ENCODE peak calls at places on chromosomes 5 and 9, in nine cellular contexts. Q, A, V, S, I, L, G, W and O are unnamed samples.

GRCh38 chr5:36442352-36442751 is 140.7 kb upstream of the RANBP3L start:
- DNase-seq in Q (no peak), A (no peak), V (no peak), S (no peak), I (no peak), L (no peak), G (no peak), W (no peak), O (peak)

GRCh38 chr5:103472820-103473219 is 89.8 kb downstream of the NUDT12 start:
- DNase-seq in Q (no peak), A (no peak), V (no peak), S (no peak), I (no peak), L (no peak), G (no peak), W (peak), O (no peak)

GRCh38 chr5:143573568-143574170 is 170.2 kb upstream of the NR3C1 start:
- DNase-seq in Q (no peak), A (no peak), V (no peak), S (no peak), I (no peak), L (no peak), G (no peak), W (no peak), O (no peak)

GRCh38 chr9:86183225-86183808 is 76.1 kb downstream of the C9orf153 start:
- DNase-seq in Q (no peak), A (no peak), V (no peak), S (no peak), I (no peak), L (no peak), G (no peak), W (no peak), O (no peak)

GRCh38 chr5:139178948-139179347 is 19.2 kb downstream of the SIL1 start:
- DNase-seq in Q (peak), A (peak), V (no peak), S (no peak), I (peak), L (no peak), G (no peak), W (peak), O (no peak)

GRCh38 chr5:149228610-149229297 is 42.9 kb upstream of the AFAP1L1 start:
- DNase-seq in Q (peak), A (peak), V (no peak), S (no peak), I (peak), L (no peak), G (no peak), W (peak), O (no peak)

GRCh38 chr9:70438341-70438924 is 24.0 kb upstream of the KLF9 start:
- DNase-seq in Q (no peak), A (peak), V (no peak), S (peak), I (peak), L (peak), G (peak), W (peak), O (peak)

GRCh38 chr5:60633336-60633735 is 66.6 kb downstream of the DEPDC1B start:
- DNase-seq in Q (no peak), A (peak), V (no peak), S (no peak), I (no peak), L (no peak), G (peak), W (peak), O (peak)

GRCh38 chr9:135009711-135010362 is 77.6 kb upstream of the OLFM1 start:
- DNase-seq in Q (no peak), A (no peak), V (no peak), S (no peak), I (no peak), L (peak), G (no peak), W (no peak), O (peak)

GRCh38 chr5:116856271-116856670 is 281.6 kb upstream of the SEMA6A start:
- DNase-seq in Q (no peak), A (no peak), V (no peak), S (no peak), I (no peak), L (no peak), G (no peak), W (no peak), O (no peak)

GRCh38 chr9:2723666-2724065 is 6.4 kb downstream of the KCNV2 start:
- DNase-seq in Q (no peak), A (no peak), V (no peak), S (no peak), I (no peak), L (no peak), G (no peak), W (no peak), O (no peak)

GRCh38 chr5:55708732-55709131 is 3.4 kb downstream of the SLC38A9 start:
- DNase-seq in Q (no peak), A (no peak), V (no peak), S (no peak), I (no peak), L (no peak), G (no peak), W (peak), O (no peak)

GRCh38 chr5:133472829-133473228 is 139.5 kb downstream of the FSTL4 start:
- DNase-seq in Q (no peak), A (no peak), V (peak), S (no peak), I (no peak), L (no peak), G (no peak), W (no peak), O (no peak)

GRCh38 chr9:134285215-134285845 is 40.9 kb upstream of the RXRA start:
- DNase-seq in Q (no peak), A (no peak), V (no peak), S (no peak), I (no peak), L (no peak), G (no peak), W (no peak), O (no peak)

GRCh38 chr5:37900692-37901091 is 60.9 kb upstream of the GDNF start:
- DNase-seq in Q (peak), A (no peak), V (no peak), S (peak), I (peak), L (peak), G (no peak), W (peak), O (no peak)

GRCh38 chr9:69876981-69877380 is 56.4 kb downstream of the CFAP95 start:
- DNase-seq in Q (no peak), A (no peak), V (no peak), S (no peak), I (no peak), L (no peak), G (no peak), W (no peak), O (no peak)

GRCh38 chr5:169626779-169627178 is 10.3 kb upstream of the DOCK2 start:
- DNase-seq in Q (no peak), A (no peak), V (no peak), S (no peak), I (no peak), L (no peak), G (no peak), W (peak), O (no peak)

GRCh38 chr9:26142631-26143030 is 464.4 kb upstream of the TUSC1 start:
- DNase-seq in Q (no peak), A (no peak), V (no peak), S (no peak), I (no peak), L (no peak), G (no peak), W (no peak), O (no peak)

GRCh38 chr5:17305964-17306725 is 88.7 kb downstream of the BASP1 start:
- DNase-seq in Q (no peak), A (peak), V (no peak), S (no peak), I (no peak), L (no peak), G (no peak), W (peak), O (no peak)

GRCh38 chr5:40485021-40485998 is 194.4 kb upstream of the PTGER4 start:
- DNase-seq in Q (no peak), A (no peak), V (no peak), S (no peak), I (no peak), L (no peak), G (no peak), W (no peak), O (no peak)

GRCh38 chr9:86407022-86407421 is 52.8 kb upstream of the TUT7 start:
- DNase-seq in Q (no peak), A (peak), V (no peak), S (no peak), I (no peak), L (no peak), G (no peak), W (peak), O (no peak)

GRCh38 chr9:677461-678097 is 163.9 kb upstream of the DMRT1 start:
- DNase-seq in Q (no peak), A (no peak), V (no peak), S (no peak), I (no peak), L (no peak), G (no peak), W (no peak), O (no peak)

GRCh38 chr9:93826209-93826608 is 128.9 kb downstream of the BARX1 start:
- DNase-seq in Q (no peak), A (peak), V (peak), S (no peak), I (no peak), L (no peak), G (no peak), W (no peak), O (no peak)

GRCh38 chr5:171736976-171737848 is 48.4 kb upstream of the SMIM23 start:
- DNase-seq in Q (no peak), A (peak), V (no peak), S (no peak), I (no peak), L (peak), G (no peak), W (no peak), O (no peak)

GRCh38 chr5:32522429-32523143 is 62.8 kb upstream of the SUB1 start:
- DNase-seq in Q (no peak), A (no peak), V (no peak), S (no peak), I (no peak), L (peak), G (no peak), W (peak), O (peak)

GRCh38 chr5:126234563-126235195 is 188.5 kb upstream of the GRAMD2B start:
- DNase-seq in Q (peak), A (no peak), V (no peak), S (no peak), I (peak), L (no peak), G (no peak), W (peak), O (no peak)

GRCh38 chr5:109180668-109181067 is 229.1 kb downstream of the PJA2 start:
- DNase-seq in Q (no peak), A (no peak), V (no peak), S (no peak), I (peak), L (no peak), G (no peak), W (no peak), O (no peak)

GRCh38 chr9:120242397-120242796 is 337.6 kb downstream of the CDK5RAP2 start:
- DNase-seq in Q (no peak), A (no peak), V (no peak), S (no peak), I (no peak), L (no peak), G (no peak), W (no peak), O (no peak)

GRCh38 chr5:1855573-1855972 is 27.2 kb downstream of the IRX4 start:
- DNase-seq in Q (no peak), A (no peak), V (no peak), S (no peak), I (no peak), L (no peak), G (no peak), W (no peak), O (no peak)

GRCh38 chr5:44987026-44987425 is 178.3 kb downstream of the MRPS30 start:
- DNase-seq in Q (no peak), A (no peak), V (no peak), S (no peak), I (no peak), L (no peak), G (no peak), W (no peak), O (no peak)

GRCh38 chr5:17723876-17724275 is 89.6 kb downstream of the TAF11L14 start:
- DNase-seq in Q (no peak), A (no peak), V (no peak), S (no peak), I (no peak), L (no peak), G (no peak), W (no peak), O (no peak)

GRCh38 chr5:168292783-168293696 is 1.6 kb downstream of the WWC1 start:
- DNase-seq in Q (no peak), A (no peak), V (no peak), S (no peak), I (no peak), L (no peak), G (no peak), W (no peak), O (no peak)

GRCh38 chr9:125399666-125400065 is 138.0 kb downstream of the GAPVD1 start:
- DNase-seq in Q (no peak), A (no peak), V (no peak), S (no peak), I (no peak), L (no peak), G (no peak), W (no peak), O (no peak)

GRCh38 chr5:139752506-139753350 is 42.9 kb upstream of the PSD2 start:
- DNase-seq in Q (no peak), A (no peak), V (no peak), S (no peak), I (peak), L (no peak), G (no peak), W (peak), O (no peak)

GRCh38 chr9:136316896-136317676 is 10.3 kb upstream of the GPSM1 start:
- DNase-seq in Q (no peak), A (no peak), V (no peak), S (no peak), I (no peak), L (no peak), G (no peak), W (no peak), O (no peak)

DNA sequence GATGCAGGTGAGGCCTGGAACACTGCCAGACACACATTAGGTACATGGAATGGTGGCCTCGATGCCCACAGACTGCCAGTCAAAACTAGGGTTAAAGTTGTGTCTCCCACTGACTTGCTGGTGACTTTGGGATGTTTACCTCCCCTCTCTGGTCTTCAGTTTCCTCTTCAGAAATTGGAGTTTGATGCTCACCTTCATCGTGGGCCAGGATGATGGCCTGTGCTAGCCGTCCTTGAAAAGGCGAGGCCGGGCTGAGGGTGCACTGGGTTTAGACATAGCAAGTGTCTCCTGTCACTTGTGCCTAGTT is 49.0 kb upstream of the FOXE1 start:
- DNase-seq in Q (no peak), A (no peak), V (no peak), S (no peak), I (no peak), L (no peak), G (no peak), W (no peak), O (no peak)
- H3K4me3 ChIP-seq in Q (peak), A (no peak), V (peak), S (peak), I (peak), L (peak), G (peak), W (no peak), O (peak)

GRCh38 chr9:122923947-122924346 is 7.4 kb downstream of the ZBTB26 start:
- DNase-seq in Q (no peak), A (no peak), V (no peak), S (no peak), I (no peak), L (no peak), G (no peak), W (no peak), O (no peak)
- H3K27ac ChIP-seq in Q (no peak), A (no peak), V (no peak), S (no peak), I (no peak), L (no peak), G (no peak), W (no peak), O (no peak)

DNA sequence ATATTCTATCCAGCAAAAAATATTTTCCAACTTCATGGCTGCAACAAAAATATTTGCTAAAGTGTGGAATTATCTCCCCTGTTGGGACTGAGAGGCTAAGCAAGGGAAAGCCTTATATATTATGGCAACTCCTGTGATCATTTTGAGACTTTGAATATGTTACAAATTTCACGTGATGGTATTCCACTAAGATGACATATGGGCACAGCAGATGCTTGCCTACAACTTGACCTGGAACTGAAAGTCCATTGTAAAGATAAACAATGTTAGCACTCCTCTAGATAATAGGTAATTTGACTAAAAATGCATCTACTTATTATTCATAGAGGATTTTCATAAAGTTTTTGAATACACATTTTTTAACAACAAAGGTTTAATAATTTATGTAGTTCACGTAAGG is 1141.5 kb upstream of the CDH6 start:
- DNase-seq in Q (no peak), A (no peak), V (no peak), S (no peak), I (no peak), L (no peak), G (no peak), W (no peak), O (no peak)
- TF ChIP-seq CTCF in Q (no peak), A (no peak), V (no peak), S (no peak), I (no peak), L (no peak), G (no peak), W (no peak), O (no peak)

GRCh38 chr5:146341854-146342253 is 3.2 kb downstream of the POU4F3 start:
- DNase-seq in Q (no peak), A (no peak), V (no peak), S (no peak), I (no peak), L (no peak), G (no peak), W (no peak), O (no peak)

GRCh38 chr5:146340260-146341081 is 1.8 kb downstream of the POU4F3 start:
- DNase-seq in Q (peak), A (peak), V (no peak), S (no peak), I (peak), L (peak), G (no peak), W (peak), O (peak)

GRCh38 chr5:146338774-146339714 is at the start of gene POU4F3:
- DNase-seq in Q (peak), A (no peak), V (no peak), S (no peak), I (peak), L (no peak), G (no peak), W (no peak), O (no peak)

GRCh38 chr5:146337928-146338327 is 711 bp upstream of the POU4F3 start:
- DNase-seq in Q (no peak), A (no peak), V (no peak), S (no peak), I (no peak), L (no peak), G (no peak), W (no peak), O (no peak)

DNA sequence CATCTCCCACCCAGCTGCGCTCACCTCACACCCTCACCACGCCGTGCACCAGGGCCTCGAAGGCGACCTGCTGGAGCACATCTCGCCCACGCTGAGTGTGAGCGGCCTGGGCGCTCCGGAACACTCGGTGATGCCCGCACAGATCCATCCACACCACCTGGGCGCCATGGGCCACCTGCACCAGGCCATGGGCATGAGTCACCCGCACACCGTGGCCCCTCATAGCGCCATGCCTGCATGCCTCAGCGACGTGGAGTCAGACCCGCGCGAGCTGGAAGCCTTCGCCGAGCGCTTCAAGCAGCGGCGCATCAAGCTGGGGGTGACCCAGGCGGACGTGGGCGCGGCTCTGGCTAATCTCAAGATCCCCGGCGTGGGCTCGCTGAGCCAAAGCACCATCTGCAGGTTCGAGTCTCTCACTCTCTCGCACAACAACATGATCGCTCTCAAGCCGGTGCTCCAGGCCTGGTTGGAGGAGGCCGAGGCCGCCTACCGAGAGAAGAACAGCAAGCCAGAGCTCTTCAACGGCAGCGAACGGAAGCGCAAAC is 1.1 kb downstream of the POU4F3 start:
- DNase-seq in Q (no peak), A (no peak), V (no peak), S (no peak), I (no peak), L (no peak), G (no peak), W (no peak), O (no peak)
- H3K4me3 ChIP-seq in Q (no peak), A (no peak), V (no peak), S (no peak), I (no peak), L (peak), G (peak), W (no peak), O (no peak)

GRCh38 chr9:131658753-131659129 is 81.1 kb downstream of the RAPGEF1 start:
- DNase-seq in Q (no peak), A (no peak), V (no peak), S (no peak), I (no peak), L (no peak), G (no peak), W (no peak), O (no peak)

GRCh38 chr9:131657031-131657377 is 82.9 kb downstream of the RAPGEF1 start:
- DNase-seq in Q (no peak), A (no peak), V (no peak), S (no peak), I (no peak), L (no peak), G (no peak), W (no peak), O (no peak)

GRCh38 chr9:131657890-131658752 is 81.8 kb downstream of the RAPGEF1 start:
- DNase-seq in Q (no peak), A (no peak), V (no peak), S (no peak), I (no peak), L (no peak), G (no peak), W (peak), O (no peak)

GRCh38 chr9:131656356-131657030 is 83.4 kb downstream of the RAPGEF1 start:
- DNase-seq in Q (no peak), A (no peak), V (no peak), S (peak), I (no peak), L (peak), G (peak), W (no peak), O (no peak)

DNA sequence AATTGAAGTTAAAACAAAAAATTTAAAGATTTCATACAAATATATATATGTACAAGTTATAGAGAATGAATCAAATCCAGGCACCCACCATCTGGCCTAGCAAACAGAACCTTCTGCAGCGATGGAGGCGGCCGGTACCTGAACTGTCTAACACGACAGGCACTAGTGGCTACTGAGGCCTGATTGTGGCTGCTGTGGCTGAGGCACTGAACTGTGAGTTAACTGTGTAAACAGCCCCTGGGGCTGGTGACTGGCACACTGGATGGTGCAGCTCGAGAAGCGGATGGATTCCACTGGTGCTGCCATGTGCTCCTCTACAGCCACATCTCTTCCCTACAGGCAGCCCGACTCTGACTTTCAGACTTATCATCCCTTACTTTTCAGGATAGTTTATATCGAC is 82.4 kb downstream of the RAPGEF1 start:
- DNase-seq in Q (no peak), A (no peak), V (no peak), S (peak), I (no peak), L (no peak), G (no peak), W (no peak), O (no peak)
- H3K27ac ChIP-seq in Q (no peak), A (peak), V (no peak), S (peak), I (no peak), L (peak), G (no peak), W (peak), O (peak)

DNA sequence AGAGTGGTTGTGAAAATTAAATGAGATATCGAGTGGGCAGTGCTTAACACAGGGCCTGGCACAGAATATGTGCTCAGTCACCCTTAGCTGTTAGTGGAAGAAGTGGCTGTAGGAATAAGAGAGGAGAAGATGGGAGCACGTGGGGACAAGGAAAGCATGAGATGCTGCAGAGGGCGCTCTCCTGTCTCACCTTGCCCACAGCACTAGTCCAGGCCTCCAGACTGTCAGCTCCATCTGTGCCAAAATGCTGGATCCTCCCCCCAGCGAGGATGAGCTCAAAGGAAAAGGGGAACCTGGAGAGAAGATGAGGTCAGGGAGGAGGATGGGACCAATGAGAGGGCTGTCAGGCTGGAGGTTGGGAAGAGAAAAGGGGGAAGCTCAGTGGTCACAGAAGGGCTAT is 12.5 kb downstream of the ARAP3 start:
- DNase-seq in Q (no peak), A (no peak), V (no peak), S (no peak), I (no peak), L (no peak), G (no peak), W (no peak), O (no peak)
- TF ChIP-seq CTCF in Q (peak), A (no peak), V (no peak), S (no peak), I (peak), L (no peak), G (no peak), W (no peak), O (no peak)